ENCODE peak calls at places on chromosomes 13 and 19, in seven cellular contexts. S is activated T-cell treated with anti-CD3 and anti-CD28 coated beads, Interleukin-2, amount 50 U/mL, for 72 hours; W is germinal center; T is HT1080; A is H9; D is HTR-8/SVneo; C is activated gamma-delta T cell treated with anti-CD3 and anti-CD28 coated beads, Interleukin-2, amount 50 U/mL, for 16 hours. V is an unnamed sample.
A peak's percentile ranks its signal among the peaks of the same experiment; 100 is the strongest.

GRCh38 chr19:29378126-29378525 is 147.7 kb upstream of the VSTM2B start:
- DNase-seq in S (no peak), W (no peak), T (no peak), A (peak; percentile 12), D (no peak), C (no peak), V (no peak)

GRCh38 chr19:805161-805561 is 7.9 kb downstream of the PTBP1 start:
- DNase-seq in S (no peak), W (no peak), T (no peak), A (no peak), D (no peak), C (no peak), V (no peak)

GRCh38 chr13:106348032-106348431 is 187.4 kb downstream of the EFNB2 start:
- DNase-seq in S (no peak), W (no peak), T (peak; percentile 86), A (no peak), D (peak; percentile 37), C (no peak), V (no peak)

GRCh38 chr13:48334534-48335127 is 31.1 kb downstream of the RB1 start:
- DNase-seq in S (no peak), W (no peak), T (no peak), A (no peak), D (no peak), C (no peak), V (peak; percentile 52)

GRCh38 chr13:33004454-33004853 is 11.8 kb upstream of the KL start:
- DNase-seq in S (no peak), W (no peak), T (peak; percentile 12), A (no peak), D (no peak), C (no peak), V (no peak)

GRCh38 chr19:34066007-34066656 is 106.2 kb upstream of the LSM14A start:
- DNase-seq in S (no peak), W (no peak), T (no peak), A (no peak), D (no peak), C (no peak), V (no peak)

GRCh38 chr19:17448190-17448967 is at the start of gene TMEM221:
- DNase-seq in S (peak; percentile 67), W (peak; percentile 67), T (no peak), A (peak; percentile 71), D (peak; percentile 69), C (peak; percentile 19), V (peak; percentile 66)

GRCh38 chr19:45492627-45493470 is 4.0 kb downstream of the RTN2 start:
- DNase-seq in S (no peak), W (peak; percentile 37), T (no peak), A (peak; percentile 94), D (no peak), C (no peak), V (peak; percentile 94)

GRCh38 chr13:54593504-54593903 is 1564.9 kb downstream of the OLFM4 start:
- DNase-seq in S (no peak), W (no peak), T (no peak), A (no peak), D (no peak), C (no peak), V (no peak)

GRCh38 chr19:51994048-51994644 is 7.5 kb upstream of the ZNF350 start:
- DNase-seq in S (no peak), W (no peak), T (no peak), A (no peak), D (no peak), C (no peak), V (no peak)

GRCh38 chr19:48509467-48510194 is 2.0 kb downstream of the LMTK3 start:
- DNase-seq in S (no peak), W (no peak), T (no peak), A (peak; percentile 53), D (no peak), C (no peak), V (peak; percentile 73)

GRCh38 chr19:55464669-55465068 is at the start of gene C19orf85:
- DNase-seq in S (no peak), W (no peak), T (no peak), A (peak; percentile 83), D (no peak), C (no peak), V (no peak)

GRCh38 chr19:41934849-41935374 is 6.7 kb upstream of the ERFL start:
- DNase-seq in S (peak; percentile 84), W (peak; percentile 79), T (peak; percentile 57), A (peak; percentile 89), D (peak; percentile 88), C (peak; percentile 75), V (peak; percentile 92)

V was measured in NCI-H82.